ENCODE peak calls at places on chromosomes 2 and 18, in six cellular contexts. One of them, this sample, is unnamed.
A peak's percentile ranks its signal among the peaks of the same experiment; 100 is the strongest.

GRCh38 chr18:13915973-13916372 is 637 bp upstream of the MC2R start:
- ATAC-seq in upper lobe of left lung: peak; percentile 11
- ATAC-seq in K562: no peak
- ATAC-seq in A549: no peak
- ATAC-seq in GM12878: no peak
- ATAC-seq in HepG2: no peak
- ATAC-seq in this sample: no peak

GRCh38 chr2:181161615-181162014 is 181.2 kb downstream of the UBE2E3 start:
- ATAC-seq in upper lobe of left lung: no peak
- ATAC-seq in K562: no peak
- ATAC-seq in A549: no peak
- ATAC-seq in GM12878: no peak
- ATAC-seq in HepG2: no peak
- ATAC-seq in this sample: no peak

GRCh38 chr2:127193948-127194267 is 26.2 kb downstream of the CYP27C1 start:
- ATAC-seq in upper lobe of left lung: no peak
- ATAC-seq in K562: no peak
- ATAC-seq in A549: no peak
- ATAC-seq in GM12878: no peak
- ATAC-seq in HepG2: no peak
- ATAC-seq in this sample: peak; percentile 56

GRCh38 chr2:216344206-216344957 is 27.9 kb downstream of the MARCHF4 start:
- ATAC-seq in upper lobe of left lung: no peak
- ATAC-seq in K562: no peak
- ATAC-seq in A549: no peak
- ATAC-seq in GM12878: no peak
- ATAC-seq in HepG2: no peak
- ATAC-seq in this sample: no peak

GRCh38 chr18:8681196-8681595 is 24.2 kb upstream of the MTCL1 start:
- ATAC-seq in upper lobe of left lung: no peak
- ATAC-seq in K562: no peak
- ATAC-seq in A549: no peak
- ATAC-seq in GM12878: peak; percentile 84
- ATAC-seq in HepG2: no peak
- ATAC-seq in this sample: no peak

GRCh38 chr2:102065675-102066252 is 74.0 kb downstream of the IL1R2 start:
- ATAC-seq in upper lobe of left lung: no peak
- ATAC-seq in K562: peak; percentile 76
- ATAC-seq in A549: peak; percentile 85
- ATAC-seq in GM12878: no peak
- ATAC-seq in HepG2: peak; percentile 55
- ATAC-seq in this sample: no peak

GRCh38 chr2:37812414-37812813 is 112.7 kb upstream of the RMDN2 start:
- ATAC-seq in upper lobe of left lung: no peak
- ATAC-seq in K562: no peak
- ATAC-seq in A549: no peak
- ATAC-seq in GM12878: no peak
- ATAC-seq in HepG2: peak; percentile 49
- ATAC-seq in this sample: no peak

GRCh38 chr2:36512705-36513104 is 85.3 kb downstream of the FEZ2 start:
- ATAC-seq in upper lobe of left lung: no peak
- ATAC-seq in K562: peak; percentile 50
- ATAC-seq in A549: peak; percentile 18
- ATAC-seq in GM12878: no peak
- ATAC-seq in HepG2: no peak
- ATAC-seq in this sample: no peak

GRCh38 chr2:102070058-102070642 is 72.4 kb upstream of the IL1R1 start:
- ATAC-seq in upper lobe of left lung: peak; percentile 95
- ATAC-seq in K562: peak; percentile 81
- ATAC-seq in A549: peak; percentile 85
- ATAC-seq in GM12878: no peak
- ATAC-seq in HepG2: peak; percentile 96
- ATAC-seq in this sample: peak; percentile 92

GRCh38 chr2:150584081-150584480 is 96.6 kb upstream of the RND3 start:
- ATAC-seq in upper lobe of left lung: no peak
- ATAC-seq in K562: no peak
- ATAC-seq in A549: no peak
- ATAC-seq in GM12878: peak; percentile 32
- ATAC-seq in HepG2: no peak
- ATAC-seq in this sample: no peak

GRCh38 chr2:9065901-9066300 is 62.4 kb upstream of the MBOAT2 start:
- ATAC-seq in upper lobe of left lung: no peak
- ATAC-seq in K562: no peak
- ATAC-seq in A549: no peak
- ATAC-seq in GM12878: no peak
- ATAC-seq in HepG2: no peak
- ATAC-seq in this sample: no peak

GRCh38 chr18:46696702-46697101 is 39.7 kb upstream of the LOXHD1 start:
- ATAC-seq in upper lobe of left lung: no peak
- ATAC-seq in K562: no peak
- ATAC-seq in A549: no peak
- ATAC-seq in GM12878: no peak
- ATAC-seq in HepG2: no peak
- ATAC-seq in this sample: no peak

GRCh38 chr18:42338683-42339082 is 383.6 kb downstream of the PIK3C3 start:
- ATAC-seq in upper lobe of left lung: no peak
- ATAC-seq in K562: no peak
- ATAC-seq in A549: no peak
- ATAC-seq in GM12878: no peak
- ATAC-seq in HepG2: peak; percentile 82
- ATAC-seq in this sample: no peak

GRCh38 chr2:138132108-138132507 is 167.8 kb downstream of the HNMT start:
- ATAC-seq in upper lobe of left lung: no peak
- ATAC-seq in K562: no peak
- ATAC-seq in A549: no peak
- ATAC-seq in GM12878: no peak
- ATAC-seq in HepG2: no peak
- ATAC-seq in this sample: no peak

GRCh38 chr2:1097086-1097485 is 146.4 kb downstream of the SNTG2 start:
- ATAC-seq in upper lobe of left lung: no peak
- ATAC-seq in K562: no peak
- ATAC-seq in A549: no peak
- ATAC-seq in GM12878: no peak
- ATAC-seq in HepG2: no peak
- ATAC-seq in this sample: no peak

GRCh38 chr2:219452361-219453317 is 18.0 kb downstream of the SPEG start:
- ATAC-seq in upper lobe of left lung: peak; percentile 83
- ATAC-seq in K562: peak; percentile 71
- ATAC-seq in A549: peak; percentile 89
- ATAC-seq in GM12878: no peak
- ATAC-seq in HepG2: no peak
- ATAC-seq in this sample: peak; percentile 64

GRCh38 chr2:6865346-6866238 is at the start of gene CMPK2:
- ATAC-seq in upper lobe of left lung: peak; percentile 90
- ATAC-seq in K562: peak; percentile 88
- ATAC-seq in A549: peak; percentile 79
- ATAC-seq in GM12878: peak; percentile 87
- ATAC-seq in HepG2: peak; percentile 86
- ATAC-seq in this sample: peak; percentile 85

GRCh38 chr2:119126650-119127049 is 31.9 kb downstream of the C1QL2 start:
- ATAC-seq in upper lobe of left lung: peak; percentile 38
- ATAC-seq in K562: peak; percentile 95
- ATAC-seq in A549: peak; percentile 83
- ATAC-seq in GM12878: peak; percentile 69
- ATAC-seq in HepG2: peak; percentile 83
- ATAC-seq in this sample: no peak

GRCh38 chr18:12011962-12012549 is 30.7 kb downstream of the IMPA2 start:
- ATAC-seq in upper lobe of left lung: peak; percentile 20
- ATAC-seq in K562: no peak
- ATAC-seq in A549: no peak
- ATAC-seq in GM12878: no peak
- ATAC-seq in HepG2: no peak
- ATAC-seq in this sample: no peak

GRCh38 chr2:104656496-104657310 is 197.2 kb upstream of the POU3F3 start:
- ATAC-seq in upper lobe of left lung: no peak
- ATAC-seq in K562: no peak
- ATAC-seq in A549: no peak
- ATAC-seq in GM12878: no peak
- ATAC-seq in HepG2: no peak
- ATAC-seq in this sample: no peak

GRCh38 chr2:29272311-29272710 is 157.1 kb downstream of the CLIP4 start:
- ATAC-seq in upper lobe of left lung: no peak
- ATAC-seq in K562: no peak
- ATAC-seq in A549: no peak
- ATAC-seq in GM12878: no peak
- ATAC-seq in HepG2: peak; percentile 36
- ATAC-seq in this sample: no peak

GRCh38 chr2:175621847-175622246 is 380.2 kb downstream of the LNPK start:
- ATAC-seq in upper lobe of left lung: no peak
- ATAC-seq in K562: peak; percentile 95
- ATAC-seq in A549: peak; percentile 57
- ATAC-seq in GM12878: peak; percentile 27
- ATAC-seq in HepG2: peak; percentile 68
- ATAC-seq in this sample: no peak

GRCh38 chr2:12816379-12817306 is 99.9 kb downstream of the TRIB2 start:
- ATAC-seq in upper lobe of left lung: no peak
- ATAC-seq in K562: no peak
- ATAC-seq in A549: no peak
- ATAC-seq in GM12878: no peak
- ATAC-seq in HepG2: no peak
- ATAC-seq in this sample: no peak

GRCh38 chr2:127084611-127085031 is 22.3 kb downstream of the BIN1 start:
- ATAC-seq in upper lobe of left lung: no peak
- ATAC-seq in K562: no peak
- ATAC-seq in A549: peak; percentile 10
- ATAC-seq in GM12878: no peak
- ATAC-seq in HepG2: no peak
- ATAC-seq in this sample: no peak

GRCh38 chr2:151840216-151840691 is 12.0 kb upstream of the ARL5A start:
- ATAC-seq in upper lobe of left lung: peak; percentile 50
- ATAC-seq in K562: no peak
- ATAC-seq in A549: no peak
- ATAC-seq in GM12878: peak; percentile 99
- ATAC-seq in HepG2: no peak
- ATAC-seq in this sample: no peak

GRCh38 chr2:134411279-134411827 is 157.5 kb downstream of the MGAT5 start:
- ATAC-seq in upper lobe of left lung: no peak
- ATAC-seq in K562: no peak
- ATAC-seq in A549: no peak
- ATAC-seq in GM12878: no peak
- ATAC-seq in HepG2: peak; percentile 9
- ATAC-seq in this sample: no peak

GRCh38 chr2:58336416-58336815 is 95.3 kb upstream of the FANCL start:
- ATAC-seq in upper lobe of left lung: no peak
- ATAC-seq in K562: no peak
- ATAC-seq in A549: no peak
- ATAC-seq in GM12878: no peak
- ATAC-seq in HepG2: no peak
- ATAC-seq in this sample: no peak

GRCh38 chr2:62266433-62267038 is 70.6 kb downstream of the B3GNT2 start:
- ATAC-seq in upper lobe of left lung: no peak
- ATAC-seq in K562: peak; percentile 52
- ATAC-seq in A549: peak; percentile 26
- ATAC-seq in GM12878: no peak
- ATAC-seq in HepG2: peak; percentile 54
- ATAC-seq in this sample: no peak

GRCh38 chr18:63534615-63535014 is 7.6 kb upstream of the SERPINB12 start:
- ATAC-seq in upper lobe of left lung: no peak
- ATAC-seq in K562: no peak
- ATAC-seq in A549: no peak
- ATAC-seq in GM12878: no peak
- ATAC-seq in HepG2: no peak
- ATAC-seq in this sample: no peak

GRCh38 chr2:70895998-70896764 is 39.5 kb upstream of the ATP6V1B1 start:
- ATAC-seq in upper lobe of left lung: no peak
- ATAC-seq in K562: no peak
- ATAC-seq in A549: no peak
- ATAC-seq in GM12878: no peak
- ATAC-seq in HepG2: no peak
- ATAC-seq in this sample: no peak

GRCh38 chr2:214830794-214831346 is 21.4 kb upstream of the BARD1 start:
- ATAC-seq in upper lobe of left lung: no peak
- ATAC-seq in K562: peak; percentile 81
- ATAC-seq in A549: peak; percentile 69
- ATAC-seq in GM12878: peak; percentile 49
- ATAC-seq in HepG2: peak; percentile 92
- ATAC-seq in this sample: no peak

GRCh38 chr2:209191139-209191538 is 232.7 kb upstream of the MAP2 start:
- ATAC-seq in upper lobe of left lung: no peak
- ATAC-seq in K562: no peak
- ATAC-seq in A549: no peak
- ATAC-seq in GM12878: no peak
- ATAC-seq in HepG2: no peak
- ATAC-seq in this sample: no peak

GRCh38 chr2:209189893-209190292 is 234.0 kb upstream of the MAP2 start:
- ATAC-seq in upper lobe of left lung: no peak
- ATAC-seq in K562: no peak
- ATAC-seq in A549: no peak
- ATAC-seq in GM12878: peak; percentile 52
- ATAC-seq in HepG2: no peak
- ATAC-seq in this sample: no peak
- H3K27ac ChIP-seq in upper lobe of left lung: no peak overlapping the region
- H3K27ac ChIP-seq in K562: no peak overlapping the region
- H3K27ac ChIP-seq in A549: no peak overlapping the region
- H3K27ac ChIP-seq in GM12878: no peak overlapping the region
- H3K27ac ChIP-seq in HepG2: no peak overlapping the region
- H3K27ac ChIP-seq in this sample: no peak overlapping the region

GRCh38 chr2:144567745-144568144 is 47.8 kb upstream of the ZEB2 start:
- ATAC-seq in upper lobe of left lung: no peak
- ATAC-seq in K562: no peak
- ATAC-seq in A549: no peak
- ATAC-seq in GM12878: no peak
- ATAC-seq in HepG2: no peak
- ATAC-seq in this sample: no peak
- TF ChIP-seq EP300 in upper lobe of left lung: no peak
- TF ChIP-seq EP300 in K562: no peak
- TF ChIP-seq EP300 in A549: no peak
- TF ChIP-seq EP300 in GM12878: no peak
- TF ChIP-seq EP300 in HepG2: no peak
- TF ChIP-seq EP300 in this sample: no peak

GRCh38 chr2:170262806-170263205 is 84.9 kb downstream of the MYO3B start:
- ATAC-seq in upper lobe of left lung: no peak
- ATAC-seq in K562: no peak
- ATAC-seq in A549: no peak
- ATAC-seq in GM12878: no peak
- ATAC-seq in HepG2: no peak
- ATAC-seq in this sample: no peak
- H3K27ac ChIP-seq in upper lobe of left lung: no peak overlapping the region
- H3K27ac ChIP-seq in K562: peak overlapping the region; percentile 86
- H3K27ac ChIP-seq in A549: no peak overlapping the region
- H3K27ac ChIP-seq in GM12878: no peak overlapping the region
- H3K27ac ChIP-seq in HepG2: no peak overlapping the region
- H3K27ac ChIP-seq in this sample: no peak overlapping the region

DNA sequence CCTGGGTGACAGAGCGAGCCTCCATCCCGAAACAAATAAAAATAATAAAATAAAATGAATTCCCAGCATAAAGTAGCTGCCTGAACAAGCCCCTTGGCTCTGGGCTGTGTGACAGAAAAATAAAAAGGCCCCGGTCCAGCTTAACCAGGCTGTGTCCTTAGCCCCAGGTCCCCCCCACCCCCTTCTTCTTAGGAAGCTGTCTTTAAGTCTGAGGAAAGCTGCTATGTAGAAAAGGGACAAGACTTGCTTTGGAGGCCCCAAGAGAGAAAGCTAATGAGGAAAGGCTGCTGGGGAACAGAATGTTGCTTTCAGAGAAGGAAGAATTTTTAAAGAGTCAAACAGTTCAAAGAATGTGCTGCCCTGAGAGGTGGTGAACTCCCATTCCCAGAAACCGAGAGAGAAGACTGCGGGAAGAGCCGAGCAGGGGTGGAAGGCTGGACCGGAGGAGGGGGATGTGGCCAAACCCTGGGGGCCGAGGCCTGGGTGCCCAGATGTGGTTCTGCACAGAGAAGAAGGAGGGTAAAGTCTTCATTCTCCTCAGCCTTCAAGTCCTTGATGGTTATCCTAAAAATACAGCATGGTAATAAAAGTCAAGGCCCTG is 61.9 kb downstream of the CENPO start:
- ATAC-seq in upper lobe of left lung: peak; percentile 22
- ATAC-seq in K562: no peak
- ATAC-seq in A549: no peak
- ATAC-seq in GM12878: no peak
- ATAC-seq in HepG2: no peak
- ATAC-seq in this sample: peak; percentile 66
- TF ChIP-seq EP300 in upper lobe of left lung: peak; percentile 56
- TF ChIP-seq EP300 in K562: no peak
- TF ChIP-seq EP300 in A549: no peak
- TF ChIP-seq EP300 in GM12878: no peak
- TF ChIP-seq EP300 in HepG2: no peak
- TF ChIP-seq EP300 in this sample: no peak

This sample was measured in gastroesophageal sphincter.